ENCODE peak calls at places on chromosomes 1 and 21, in four cellular contexts. M, Y, U and N are unnamed samples.

GRCh38 chr1:26554781-26555180 is 25.2 kb downstream of the RPS6KA1 start:
- DNase-seq in M (no peak), Y (no peak), U (no peak), N (no peak)

GRCh38 chr1:59776960-59777852 is 37.5 kb upstream of the HOOK1 start:
- DNase-seq in M (no peak), Y (no peak), U (no peak), N (no peak)

GRCh38 chr1:22262583-22262982 is 119.7 kb upstream of the WNT4 start:
- DNase-seq in M (peak), Y (no peak), U (no peak), N (no peak)

GRCh38 chr1:86703696-86704455 is 500 bp upstream of the SH3GLB1 start:
- DNase-seq in M (no peak), Y (peak), U (peak), N (no peak)

GRCh38 chr1:33336580-33336979 is 15.7 kb upstream of the A3GALT2 start:
- DNase-seq in M (no peak), Y (no peak), U (no peak), N (no peak)

GRCh38 chr1:207495816-207496792 is at the start of gene CR1:
- DNase-seq in M (peak), Y (no peak), U (peak), N (peak)

GRCh38 chr1:10851024-10852013 is 54.9 kb upstream of the CASZ1 start:
- DNase-seq in M (no peak), Y (no peak), U (no peak), N (no peak)

GRCh38 chr1:182784556-182785171 is 4.9 kb upstream of the NPL start:
- DNase-seq in M (no peak), Y (no peak), U (no peak), N (no peak)

GRCh38 chr1:46466477-46467182 is 23.0 kb upstream of the DMBX1 start:
- DNase-seq in M (peak), Y (no peak), U (no peak), N (peak)

GRCh38 chr21:32834825-32835224 is 63.3 kb upstream of the PAXBP1 start:
- DNase-seq in M (no peak), Y (no peak), U (no peak), N (no peak)

GRCh38 chr1:209647212-209647611 is 5.0 kb downstream of the LAMB3 start:
- DNase-seq in M (no peak), Y (no peak), U (no peak), N (no peak)

GRCh38 chr1:223298706-223299105 is 65.3 kb downstream of the SUSD4 start:
- DNase-seq in M (no peak), Y (no peak), U (no peak), N (no peak)

GRCh38 chr21:24025101-24025500 is 1582.2 kb downstream of the MRPL39 start:
- DNase-seq in M (no peak), Y (no peak), U (no peak), N (no peak)

GRCh38 chr1:154479764-154480421 is 22.1 kb upstream of the TDRD10 start:
- DNase-seq in M (no peak), Y (peak), U (peak), N (no peak)

GRCh38 chr1:190320952-190321351 is 156.7 kb downstream of the BRINP3 start:
- DNase-seq in M (no peak), Y (no peak), U (no peak), N (no peak)

GRCh38 chr1:169150631-169151337 is 44.3 kb downstream of the ATP1B1 start:
- DNase-seq in M (no peak), Y (no peak), U (no peak), N (no peak)

GRCh38 chr1:205954819-205955404 is 11.7 kb upstream of the SLC26A9 start:
- DNase-seq in M (no peak), Y (no peak), U (no peak), N (no peak)

GRCh38 chr1:206102292-206102936 is 14.8 kb downstream of the AVPR1B start:
- DNase-seq in M (no peak), Y (no peak), U (no peak), N (no peak)

GRCh38 chr1:233304489-233305102 is 9.1 kb upstream of the PCNX2 start:
- DNase-seq in M (no peak), Y (no peak), U (no peak), N (no peak)

GRCh38 chr1:87151500-87152421 is 176.9 kb upstream of the LMO4 start:
- DNase-seq in M (peak), Y (peak), U (no peak), N (peak)

GRCh38 chr1:25501235-25502058 is 42.0 kb upstream of the LDLRAP1 start:
- DNase-seq in M (peak), Y (no peak), U (no peak), N (no peak)

GRCh38 chr1:33346921-33347649 is 26.2 kb upstream of the A3GALT2 start:
- DNase-seq in M (no peak), Y (no peak), U (peak), N (no peak)

GRCh38 chr1:175268720-175269119 is 76.1 kb upstream of the KIAA0040 start:
- DNase-seq in M (no peak), Y (no peak), U (no peak), N (no peak)

GRCh38 chr1:201436461-201436860 is 14.9 kb upstream of the TNNI1 start:
- DNase-seq in M (no peak), Y (no peak), U (no peak), N (no peak)

DNA sequence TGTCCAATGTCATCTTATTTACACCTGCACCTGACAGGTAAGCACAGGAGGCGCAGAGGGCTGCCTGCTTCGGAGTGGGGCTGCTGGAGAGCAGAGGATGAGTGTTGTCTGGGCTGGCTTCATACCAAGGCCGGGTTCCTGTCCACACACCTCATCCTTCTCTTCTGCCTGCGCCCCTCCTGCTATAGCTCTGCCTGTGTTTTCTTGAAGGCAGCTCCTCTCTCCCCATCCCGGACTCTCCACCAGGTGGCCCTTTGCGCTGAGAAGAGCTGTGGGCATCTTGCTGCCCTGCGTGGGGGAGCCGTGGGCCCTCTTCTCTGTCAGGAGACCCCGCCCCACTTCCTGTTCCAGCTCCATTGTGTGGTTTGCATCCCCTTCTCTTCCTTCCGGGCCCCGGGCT is 35.0 kb downstream of the ARHGEF10L start:
- DNase-seq in M (peak), Y (no peak), U (no peak), N (no peak)
- TF ChIP-seq CTCF in M (no peak), Y (no peak), U (no peak), N (no peak)

DNA sequence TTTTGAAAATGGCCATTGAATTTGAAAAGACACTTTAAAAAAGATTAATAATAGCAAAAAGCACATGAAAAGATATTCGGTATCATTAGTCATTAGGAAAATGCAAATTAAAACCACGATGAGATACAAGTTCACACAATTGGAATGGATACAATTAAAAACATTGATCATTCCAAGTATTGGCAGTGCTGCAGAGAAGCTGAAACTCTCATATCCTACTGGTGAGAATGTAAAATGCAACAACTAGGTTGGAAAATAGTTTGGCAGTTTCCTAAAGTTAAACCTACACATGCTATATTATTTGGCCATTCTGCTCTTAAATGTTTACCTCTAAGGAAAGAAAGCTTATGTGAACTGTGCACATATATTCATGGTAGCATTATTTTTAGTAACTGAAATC is 838.7 kb upstream of the PRMT6 start:
- DNase-seq in M (no peak), Y (no peak), U (no peak), N (no peak)
- TF ChIP-seq CTCF in M (no peak), Y (no peak), U (no peak), N (no peak)

DNA sequence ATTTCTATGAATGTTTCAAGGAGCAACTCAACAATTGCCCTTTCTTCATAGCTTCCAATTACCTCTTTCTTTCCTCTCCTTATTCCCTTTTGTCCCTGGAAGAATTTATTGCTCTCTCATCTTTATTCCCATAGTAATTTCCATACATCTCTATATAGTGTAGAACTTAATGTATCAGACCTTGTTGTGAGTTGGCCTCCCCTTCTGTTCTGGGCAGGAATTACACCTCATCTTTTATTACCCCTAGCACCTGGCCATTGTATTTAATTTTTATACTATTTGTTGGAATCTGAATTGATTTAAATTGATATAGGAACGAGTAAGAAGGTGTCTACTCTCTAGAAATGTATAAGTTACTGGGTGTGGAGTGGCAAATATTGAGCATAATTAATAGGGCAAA is 114.5 kb downstream of the CACHD1 start:
- DNase-seq in M (no peak), Y (no peak), U (no peak), N (no peak)
- TF ChIP-seq CTCF in M (peak), Y (peak), U (no peak), N (no peak)

GRCh38 chr1:37398096-37398495 is 76.3 kb upstream of the ZC3H12A start:
- DNase-seq in M (no peak), Y (no peak), U (no peak), N (no peak)

GRCh38 chr1:37393173-37393572 is 81.2 kb upstream of the ZC3H12A start:
- DNase-seq in M (no peak), Y (no peak), U (no peak), N (no peak)

GRCh38 chr1:37393585-37394120 is 80.7 kb upstream of the ZC3H12A start:
- DNase-seq in M (no peak), Y (no peak), U (no peak), N (no peak)

GRCh38 chr1:37392051-37392450 is 82.3 kb upstream of the ZC3H12A start:
- DNase-seq in M (no peak), Y (no peak), U (no peak), N (no peak)

GRCh38 chr1:37394574-37395464 is 79.6 kb upstream of the ZC3H12A start:
- DNase-seq in M (no peak), Y (no peak), U (no peak), N (no peak)
- TF ChIP-seq CTCF in M (no peak), Y (no peak), U (no peak), N (no peak)